ENCODE peak calls at places on chromosomes 2 and 18, in eight cellular contexts. One of them, this sample, is unnamed.

GRCh38 chr2:164655750-164656149 is 34.5 kb upstream of the GRB14 start:
- DNase-seq in stimulated activated CD4-positive, alpha-beta T cell treated with anti-CD3 and anti-CD28 coated beads, Interleukin-12 subunit alpha, Interleukin-12 subunit beta, amount 100 ng/mL, for 48 hours: no peak
- DNase-seq in NCI-H2081: no peak
- DNase-seq in activated CD4-positive, alpha-beta T cell treated with anti-CD3 and anti-CD28 coated beads for 48 hours: no peak
- DNase-seq in fibroblast of gingiva: peak
- DNase-seq in Ammon's horn: peak
- DNase-seq in T1000: no peak
- DNase-seq in SK-MEL-5: peak
- DNase-seq in this sample: no peak

GRCh38 chr2:39606585-39606984 is 59.1 kb upstream of the TMEM178A start:
- DNase-seq in SK-MEL-5: no peak
- DNase-seq in Ammon's horn: no peak
- DNase-seq in T1000: no peak
- DNase-seq in fibroblast of gingiva: no peak
- DNase-seq in NCI-H2081: no peak
- DNase-seq in activated CD4-positive, alpha-beta T cell treated with anti-CD3 and anti-CD28 coated beads for 48 hours: no peak
- DNase-seq in stimulated activated CD4-positive, alpha-beta T cell treated with anti-CD3 and anti-CD28 coated beads, Interleukin-12 subunit alpha, Interleukin-12 subunit beta, amount 100 ng/mL, for 48 hours: no peak
- DNase-seq in this sample: no peak

GRCh38 chr18:57856128-57856527 is 53.0 kb upstream of the ATP8B1 start:
- DNase-seq in T1000: no peak
- DNase-seq in Ammon's horn: no peak
- DNase-seq in NCI-H2081: no peak
- DNase-seq in activated CD4-positive, alpha-beta T cell treated with anti-CD3 and anti-CD28 coated beads for 48 hours: no peak
- DNase-seq in stimulated activated CD4-positive, alpha-beta T cell treated with anti-CD3 and anti-CD28 coated beads, Interleukin-12 subunit alpha, Interleukin-12 subunit beta, amount 100 ng/mL, for 48 hours: no peak
- DNase-seq in fibroblast of gingiva: no peak
- DNase-seq in SK-MEL-5: no peak
- DNase-seq in this sample: no peak

GRCh38 chr2:12399244-12399643 is 317.5 kb upstream of the TRIB2 start:
- DNase-seq in activated CD4-positive, alpha-beta T cell treated with anti-CD3 and anti-CD28 coated beads for 48 hours: no peak
- DNase-seq in stimulated activated CD4-positive, alpha-beta T cell treated with anti-CD3 and anti-CD28 coated beads, Interleukin-12 subunit alpha, Interleukin-12 subunit beta, amount 100 ng/mL, for 48 hours: no peak
- DNase-seq in SK-MEL-5: no peak
- DNase-seq in NCI-H2081: no peak
- DNase-seq in fibroblast of gingiva: no peak
- DNase-seq in Ammon's horn: no peak
- DNase-seq in T1000: no peak
- DNase-seq in this sample: no peak

GRCh38 chr2:27832396-27832795 is 57.8 kb downstream of the RBKS start:
- DNase-seq in T1000: no peak
- DNase-seq in activated CD4-positive, alpha-beta T cell treated with anti-CD3 and anti-CD28 coated beads for 48 hours: no peak
- DNase-seq in fibroblast of gingiva: peak
- DNase-seq in stimulated activated CD4-positive, alpha-beta T cell treated with anti-CD3 and anti-CD28 coated beads, Interleukin-12 subunit alpha, Interleukin-12 subunit beta, amount 100 ng/mL, for 48 hours: no peak
- DNase-seq in SK-MEL-5: no peak
- DNase-seq in NCI-H2081: no peak
- DNase-seq in Ammon's horn: no peak
- DNase-seq in this sample: no peak

GRCh38 chr18:10912790-10913560 is 236.4 kb downstream of the PIEZO2 start:
- DNase-seq in stimulated activated CD4-positive, alpha-beta T cell treated with anti-CD3 and anti-CD28 coated beads, Interleukin-12 subunit alpha, Interleukin-12 subunit beta, amount 100 ng/mL, for 48 hours: no peak
- DNase-seq in SK-MEL-5: no peak
- DNase-seq in NCI-H2081: no peak
- DNase-seq in fibroblast of gingiva: no peak
- DNase-seq in T1000: no peak
- DNase-seq in activated CD4-positive, alpha-beta T cell treated with anti-CD3 and anti-CD28 coated beads for 48 hours: no peak
- DNase-seq in Ammon's horn: no peak
- DNase-seq in this sample: no peak

GRCh38 chr2:103738108-103738507 is 976.3 kb downstream of the TMEM182 start:
- DNase-seq in activated CD4-positive, alpha-beta T cell treated with anti-CD3 and anti-CD28 coated beads for 48 hours: no peak
- DNase-seq in stimulated activated CD4-positive, alpha-beta T cell treated with anti-CD3 and anti-CD28 coated beads, Interleukin-12 subunit alpha, Interleukin-12 subunit beta, amount 100 ng/mL, for 48 hours: no peak
- DNase-seq in fibroblast of gingiva: no peak
- DNase-seq in Ammon's horn: no peak
- DNase-seq in T1000: no peak
- DNase-seq in NCI-H2081: no peak
- DNase-seq in SK-MEL-5: no peak
- DNase-seq in this sample: no peak

GRCh38 chr2:198371902-198372611 is 567.7 kb downstream of the PLCL1 start:
- DNase-seq in stimulated activated CD4-positive, alpha-beta T cell treated with anti-CD3 and anti-CD28 coated beads, Interleukin-12 subunit alpha, Interleukin-12 subunit beta, amount 100 ng/mL, for 48 hours: no peak
- DNase-seq in T1000: no peak
- DNase-seq in fibroblast of gingiva: peak
- DNase-seq in activated CD4-positive, alpha-beta T cell treated with anti-CD3 and anti-CD28 coated beads for 48 hours: no peak
- DNase-seq in NCI-H2081: no peak
- DNase-seq in SK-MEL-5: peak
- DNase-seq in Ammon's horn: no peak
- DNase-seq in this sample: no peak

GRCh38 chr2:62577994-62578836 is 72.2 kb upstream of the TMEM17 start:
- DNase-seq in stimulated activated CD4-positive, alpha-beta T cell treated with anti-CD3 and anti-CD28 coated beads, Interleukin-12 subunit alpha, Interleukin-12 subunit beta, amount 100 ng/mL, for 48 hours: no peak
- DNase-seq in Ammon's horn: no peak
- DNase-seq in activated CD4-positive, alpha-beta T cell treated with anti-CD3 and anti-CD28 coated beads for 48 hours: no peak
- DNase-seq in SK-MEL-5: peak
- DNase-seq in T1000: peak
- DNase-seq in fibroblast of gingiva: peak
- DNase-seq in NCI-H2081: no peak
- DNase-seq in this sample: no peak

GRCh38 chr2:144703852-144704324 is 184.0 kb upstream of the ZEB2 start:
- DNase-seq in fibroblast of gingiva: peak
- DNase-seq in SK-MEL-5: no peak
- DNase-seq in stimulated activated CD4-positive, alpha-beta T cell treated with anti-CD3 and anti-CD28 coated beads, Interleukin-12 subunit alpha, Interleukin-12 subunit beta, amount 100 ng/mL, for 48 hours: no peak
- DNase-seq in activated CD4-positive, alpha-beta T cell treated with anti-CD3 and anti-CD28 coated beads for 48 hours: peak
- DNase-seq in T1000: no peak
- DNase-seq in NCI-H2081: no peak
- DNase-seq in Ammon's horn: peak
- DNase-seq in this sample: peak

GRCh38 chr2:102915128-102915527 is 153.3 kb downstream of the TMEM182 start:
- DNase-seq in fibroblast of gingiva: peak
- DNase-seq in T1000: peak
- DNase-seq in activated CD4-positive, alpha-beta T cell treated with anti-CD3 and anti-CD28 coated beads for 48 hours: no peak
- DNase-seq in stimulated activated CD4-positive, alpha-beta T cell treated with anti-CD3 and anti-CD28 coated beads, Interleukin-12 subunit alpha, Interleukin-12 subunit beta, amount 100 ng/mL, for 48 hours: no peak
- DNase-seq in NCI-H2081: no peak
- DNase-seq in Ammon's horn: no peak
- DNase-seq in SK-MEL-5: no peak
- DNase-seq in this sample: no peak

GRCh38 chr2:189287363-189287762 is 107.8 kb upstream of the COL5A2 start:
- DNase-seq in T1000: no peak
- DNase-seq in fibroblast of gingiva: no peak
- DNase-seq in SK-MEL-5: no peak
- DNase-seq in Ammon's horn: no peak
- DNase-seq in NCI-H2081: no peak
- DNase-seq in activated CD4-positive, alpha-beta T cell treated with anti-CD3 and anti-CD28 coated beads for 48 hours: no peak
- DNase-seq in stimulated activated CD4-positive, alpha-beta T cell treated with anti-CD3 and anti-CD28 coated beads, Interleukin-12 subunit alpha, Interleukin-12 subunit beta, amount 100 ng/mL, for 48 hours: no peak
- DNase-seq in this sample: no peak

GRCh38 chr2:12718662-12719399 is 2.1 kb downstream of the TRIB2 start:
- DNase-seq in activated CD4-positive, alpha-beta T cell treated with anti-CD3 and anti-CD28 coated beads for 48 hours: peak
- DNase-seq in fibroblast of gingiva: no peak
- DNase-seq in T1000: no peak
- DNase-seq in SK-MEL-5: peak
- DNase-seq in Ammon's horn: no peak
- DNase-seq in NCI-H2081: peak
- DNase-seq in stimulated activated CD4-positive, alpha-beta T cell treated with anti-CD3 and anti-CD28 coated beads, Interleukin-12 subunit alpha, Interleukin-12 subunit beta, amount 100 ng/mL, for 48 hours: no peak
- DNase-seq in this sample: no peak

GRCh38 chr2:85743304-85743978 is 10.3 kb upstream of the ATOH8 start:
- DNase-seq in T1000: no peak
- DNase-seq in NCI-H2081: no peak
- DNase-seq in stimulated activated CD4-positive, alpha-beta T cell treated with anti-CD3 and anti-CD28 coated beads, Interleukin-12 subunit alpha, Interleukin-12 subunit beta, amount 100 ng/mL, for 48 hours: no peak
- DNase-seq in Ammon's horn: no peak
- DNase-seq in activated CD4-positive, alpha-beta T cell treated with anti-CD3 and anti-CD28 coated beads for 48 hours: no peak
- DNase-seq in SK-MEL-5: no peak
- DNase-seq in fibroblast of gingiva: no peak
- DNase-seq in this sample: no peak

GRCh38 chr18:56841836-56842235 is 190.7 kb downstream of the WDR7 start:
- DNase-seq in SK-MEL-5: no peak
- DNase-seq in NCI-H2081: no peak
- DNase-seq in activated CD4-positive, alpha-beta T cell treated with anti-CD3 and anti-CD28 coated beads for 48 hours: no peak
- DNase-seq in T1000: no peak
- DNase-seq in stimulated activated CD4-positive, alpha-beta T cell treated with anti-CD3 and anti-CD28 coated beads, Interleukin-12 subunit alpha, Interleukin-12 subunit beta, amount 100 ng/mL, for 48 hours: no peak
- DNase-seq in Ammon's horn: no peak
- DNase-seq in fibroblast of gingiva: peak
- DNase-seq in this sample: no peak

GRCh38 chr2:50143822-50144575 is 887.9 kb downstream of the NRXN1 start:
- DNase-seq in stimulated activated CD4-positive, alpha-beta T cell treated with anti-CD3 and anti-CD28 coated beads, Interleukin-12 subunit alpha, Interleukin-12 subunit beta, amount 100 ng/mL, for 48 hours: no peak
- DNase-seq in activated CD4-positive, alpha-beta T cell treated with anti-CD3 and anti-CD28 coated beads for 48 hours: no peak
- DNase-seq in NCI-H2081: peak
- DNase-seq in Ammon's horn: peak
- DNase-seq in fibroblast of gingiva: peak
- DNase-seq in T1000: no peak
- DNase-seq in SK-MEL-5: peak
- DNase-seq in this sample: no peak

GRCh38 chr2:30708491-30709290 is 98.6 kb downstream of the CAPN13 start:
- DNase-seq in T1000: no peak
- DNase-seq in activated CD4-positive, alpha-beta T cell treated with anti-CD3 and anti-CD28 coated beads for 48 hours: no peak
- DNase-seq in Ammon's horn: no peak
- DNase-seq in NCI-H2081: no peak
- DNase-seq in fibroblast of gingiva: peak
- DNase-seq in stimulated activated CD4-positive, alpha-beta T cell treated with anti-CD3 and anti-CD28 coated beads, Interleukin-12 subunit alpha, Interleukin-12 subunit beta, amount 100 ng/mL, for 48 hours: no peak
- DNase-seq in SK-MEL-5: peak
- DNase-seq in this sample: no peak

GRCh38 chr2:120483355-120483754 is 137.4 kb downstream of the INHBB start:
- DNase-seq in NCI-H2081: no peak
- DNase-seq in fibroblast of gingiva: no peak
- DNase-seq in stimulated activated CD4-positive, alpha-beta T cell treated with anti-CD3 and anti-CD28 coated beads, Interleukin-12 subunit alpha, Interleukin-12 subunit beta, amount 100 ng/mL, for 48 hours: no peak
- DNase-seq in T1000: no peak
- DNase-seq in SK-MEL-5: no peak
- DNase-seq in Ammon's horn: no peak
- DNase-seq in activated CD4-positive, alpha-beta T cell treated with anti-CD3 and anti-CD28 coated beads for 48 hours: no peak
- DNase-seq in this sample: no peak

GRCh38 chr2:159637988-159638501 is 21.7 kb upstream of the BAZ2B start:
- DNase-seq in T1000: peak
- DNase-seq in SK-MEL-5: no peak
- DNase-seq in activated CD4-positive, alpha-beta T cell treated with anti-CD3 and anti-CD28 coated beads for 48 hours: no peak
- DNase-seq in NCI-H2081: no peak
- DNase-seq in Ammon's horn: no peak
- DNase-seq in fibroblast of gingiva: peak
- DNase-seq in stimulated activated CD4-positive, alpha-beta T cell treated with anti-CD3 and anti-CD28 coated beads, Interleukin-12 subunit alpha, Interleukin-12 subunit beta, amount 100 ng/mL, for 48 hours: no peak
- DNase-seq in this sample: no peak

GRCh38 chr2:126666003-126666402 is 10.0 kb downstream of the GYPC start:
- DNase-seq in NCI-H2081: no peak
- DNase-seq in T1000: no peak
- DNase-seq in Ammon's horn: no peak
- DNase-seq in fibroblast of gingiva: no peak
- DNase-seq in stimulated activated CD4-positive, alpha-beta T cell treated with anti-CD3 and anti-CD28 coated beads, Interleukin-12 subunit alpha, Interleukin-12 subunit beta, amount 100 ng/mL, for 48 hours: no peak
- DNase-seq in activated CD4-positive, alpha-beta T cell treated with anti-CD3 and anti-CD28 coated beads for 48 hours: no peak
- DNase-seq in SK-MEL-5: no peak
- DNase-seq in this sample: no peak

GRCh38 chr2:128552806-128553551 is 234.3 kb upstream of the HS6ST1 start:
- DNase-seq in stimulated activated CD4-positive, alpha-beta T cell treated with anti-CD3 and anti-CD28 coated beads, Interleukin-12 subunit alpha, Interleukin-12 subunit beta, amount 100 ng/mL, for 48 hours: no peak
- DNase-seq in T1000: no peak
- DNase-seq in fibroblast of gingiva: no peak
- DNase-seq in Ammon's horn: no peak
- DNase-seq in activated CD4-positive, alpha-beta T cell treated with anti-CD3 and anti-CD28 coated beads for 48 hours: no peak
- DNase-seq in SK-MEL-5: no peak
- DNase-seq in NCI-H2081: no peak
- DNase-seq in this sample: no peak

GRCh38 chr2:8223731-8224678 is 457.9 kb upstream of the ID2 start:
- DNase-seq in fibroblast of gingiva: no peak
- DNase-seq in stimulated activated CD4-positive, alpha-beta T cell treated with anti-CD3 and anti-CD28 coated beads, Interleukin-12 subunit alpha, Interleukin-12 subunit beta, amount 100 ng/mL, for 48 hours: no peak
- DNase-seq in Ammon's horn: no peak
- DNase-seq in T1000: no peak
- DNase-seq in activated CD4-positive, alpha-beta T cell treated with anti-CD3 and anti-CD28 coated beads for 48 hours: no peak
- DNase-seq in NCI-H2081: no peak
- DNase-seq in SK-MEL-5: no peak
- DNase-seq in this sample: no peak

GRCh38 chr18:7021994-7022840 is 95.4 kb downstream of the LAMA1 start:
- DNase-seq in NCI-H2081: peak
- DNase-seq in T1000: no peak
- DNase-seq in SK-MEL-5: peak
- DNase-seq in activated CD4-positive, alpha-beta T cell treated with anti-CD3 and anti-CD28 coated beads for 48 hours: peak
- DNase-seq in stimulated activated CD4-positive, alpha-beta T cell treated with anti-CD3 and anti-CD28 coated beads, Interleukin-12 subunit alpha, Interleukin-12 subunit beta, amount 100 ng/mL, for 48 hours: no peak
- DNase-seq in Ammon's horn: no peak
- DNase-seq in fibroblast of gingiva: peak
- DNase-seq in this sample: no peak

GRCh38 chr2:191345788-191346187 is 100.6 kb downstream of the MYO1B start:
- DNase-seq in stimulated activated CD4-positive, alpha-beta T cell treated with anti-CD3 and anti-CD28 coated beads, Interleukin-12 subunit alpha, Interleukin-12 subunit beta, amount 100 ng/mL, for 48 hours: no peak
- DNase-seq in SK-MEL-5: no peak
- DNase-seq in activated CD4-positive, alpha-beta T cell treated with anti-CD3 and anti-CD28 coated beads for 48 hours: no peak
- DNase-seq in Ammon's horn: no peak
- DNase-seq in T1000: no peak
- DNase-seq in NCI-H2081: no peak
- DNase-seq in fibroblast of gingiva: no peak
- DNase-seq in this sample: no peak

GRCh38 chr2:146837857-146838256 is 1007.0 kb upstream of the ACVR2A start:
- DNase-seq in SK-MEL-5: no peak
- DNase-seq in T1000: no peak
- DNase-seq in NCI-H2081: peak
- DNase-seq in activated CD4-positive, alpha-beta T cell treated with anti-CD3 and anti-CD28 coated beads for 48 hours: no peak
- DNase-seq in Ammon's horn: no peak
- DNase-seq in fibroblast of gingiva: no peak
- DNase-seq in stimulated activated CD4-positive, alpha-beta T cell treated with anti-CD3 and anti-CD28 coated beads, Interleukin-12 subunit alpha, Interleukin-12 subunit beta, amount 100 ng/mL, for 48 hours: no peak
- DNase-seq in this sample: no peak

GRCh38 chr2:205680067-205680466 is 2.2 kb upstream of the NRP2 start:
- DNase-seq in NCI-H2081: peak
- DNase-seq in Ammon's horn: no peak
- DNase-seq in SK-MEL-5: peak
- DNase-seq in activated CD4-positive, alpha-beta T cell treated with anti-CD3 and anti-CD28 coated beads for 48 hours: peak
- DNase-seq in T1000: peak
- DNase-seq in fibroblast of gingiva: peak
- DNase-seq in stimulated activated CD4-positive, alpha-beta T cell treated with anti-CD3 and anti-CD28 coated beads, Interleukin-12 subunit alpha, Interleukin-12 subunit beta, amount 100 ng/mL, for 48 hours: peak
- DNase-seq in this sample: peak

This sample was measured in stimulated activated naive B cell treated with anti-CD40 and anti-IgM and Interleukin-4, amounts not matched to agents 10 μg/mL and 1 μg/mL and 100 μg/mL, for 72 hours.